ENCODE peak calls at places on chromosomes 3 and 15, in eight cellular contexts. E, X, M, T, Y, S, I and L are unnamed samples.

GRCh38 chr3:118882353-118882947 is 152.2 kb downstream of the IGSF11 start:
- DNase-seq in E (peak), X (no peak), M (peak), T (peak), Y (peak), S (peak), I (peak), L (peak)

GRCh38 chr15:88648357-88649214 is 9.8 kb downstream of the ISG20 start:
- DNase-seq in E (no peak), X (no peak), M (peak), T (peak), Y (peak), S (peak), I (no peak), L (no peak)

GRCh38 chr15:98684441-98684840 is 36.1 kb downstream of the IGF1R start:
- DNase-seq in E (no peak), X (peak), M (peak), T (no peak), Y (no peak), S (no peak), I (no peak), L (no peak)

GRCh38 chr3:138491971-138492370 is 57.6 kb downstream of the ESYT3 start:
- DNase-seq in E (no peak), X (no peak), M (no peak), T (no peak), Y (no peak), S (no peak), I (no peak), L (no peak)

GRCh38 chr3:53375019-53375418 is 27.7 kb upstream of the DCP1A start:
- DNase-seq in E (peak), X (no peak), M (peak), T (peak), Y (peak), S (no peak), I (peak), L (no peak)

GRCh38 chr3:141266797-141267555 is 35.4 kb downstream of the PXYLP1 start:
- DNase-seq in E (no peak), X (no peak), M (no peak), T (peak), Y (no peak), S (no peak), I (no peak), L (no peak)

GRCh38 chr3:111333642-111334041 is 208.4 kb upstream of the CD96 start:
- DNase-seq in E (no peak), X (no peak), M (peak), T (no peak), Y (no peak), S (no peak), I (no peak), L (no peak)

GRCh38 chr15:40190591-40190990 is 29.7 kb downstream of the BUB1B start:
- DNase-seq in E (peak), X (peak), M (peak), T (no peak), Y (no peak), S (no peak), I (peak), L (no peak)

GRCh38 chr3:156180077-156180476 is 59.7 kb downstream of the KCNAB1 start:
- DNase-seq in E (no peak), X (no peak), M (peak), T (no peak), Y (no peak), S (no peak), I (no peak), L (no peak)

GRCh38 chr15:60682115-60682514 is 203.2 kb upstream of the ICE2 start:
- DNase-seq in E (no peak), X (no peak), M (peak), T (no peak), Y (no peak), S (no peak), I (no peak), L (no peak)

GRCh38 chr3:69491980-69492379 is 106.1 kb upstream of the FRMD4B start:
- DNase-seq in E (no peak), X (no peak), M (no peak), T (no peak), Y (no peak), S (no peak), I (no peak), L (no peak)

GRCh38 chr15:65937476-65937875 is 68.2 kb downstream of the RAB11A start:
- DNase-seq in E (no peak), X (no peak), M (peak), T (no peak), Y (peak), S (no peak), I (no peak), L (no peak)

GRCh38 chr15:63449711-63450110 is 54.7 kb upstream of the USP3 start:
- DNase-seq in E (peak), X (no peak), M (no peak), T (peak), Y (no peak), S (no peak), I (no peak), L (no peak)

GRCh38 chr15:91975241-91975978 is 121.9 kb downstream of the SLCO3A1 start:
- DNase-seq in E (no peak), X (no peak), M (no peak), T (no peak), Y (no peak), S (no peak), I (no peak), L (no peak)

GRCh38 chr3:117928836-117929235 is 1105.8 kb downstream of the IGSF11 start:
- DNase-seq in E (no peak), X (no peak), M (no peak), T (no peak), Y (no peak), S (no peak), I (no peak), L (no peak)

GRCh38 chr15:86183765-86184491 is 104.3 kb downstream of the AGBL1 start:
- DNase-seq in E (no peak), X (no peak), M (no peak), T (no peak), Y (no peak), S (no peak), I (no peak), L (no peak)

GRCh38 chr15:86178845-86179244 is 99.2 kb downstream of the AGBL1 start:
- DNase-seq in E (peak), X (no peak), M (no peak), T (no peak), Y (no peak), S (no peak), I (no peak), L (no peak)
- TF ChIP-seq CTCF in E (no peak), X (no peak), M (no peak), T (no peak), Y (no peak), S (no peak), I (peak), L (no peak)

GRCh38 chr3:25462495-25462894 is 34.4 kb downstream of the RARB start:
- DNase-seq in E (no peak), X (no peak), M (no peak), T (no peak), Y (no peak), S (no peak), I (no peak), L (no peak)

GRCh38 chr3:25460751-25461150 is 32.7 kb downstream of the RARB start:
- DNase-seq in E (no peak), X (no peak), M (no peak), T (no peak), Y (no peak), S (no peak), I (no peak), L (peak)

GRCh38 chr3:25463850-25464418 is 35.9 kb downstream of the RARB start:
- DNase-seq in E (no peak), X (no peak), M (no peak), T (no peak), Y (no peak), S (no peak), I (no peak), L (no peak)

GRCh38 chr3:25465266-25465860 is 37.3 kb downstream of the RARB start:
- DNase-seq in E (no peak), X (no peak), M (no peak), T (no peak), Y (no peak), S (no peak), I (no peak), L (no peak)

DNA sequence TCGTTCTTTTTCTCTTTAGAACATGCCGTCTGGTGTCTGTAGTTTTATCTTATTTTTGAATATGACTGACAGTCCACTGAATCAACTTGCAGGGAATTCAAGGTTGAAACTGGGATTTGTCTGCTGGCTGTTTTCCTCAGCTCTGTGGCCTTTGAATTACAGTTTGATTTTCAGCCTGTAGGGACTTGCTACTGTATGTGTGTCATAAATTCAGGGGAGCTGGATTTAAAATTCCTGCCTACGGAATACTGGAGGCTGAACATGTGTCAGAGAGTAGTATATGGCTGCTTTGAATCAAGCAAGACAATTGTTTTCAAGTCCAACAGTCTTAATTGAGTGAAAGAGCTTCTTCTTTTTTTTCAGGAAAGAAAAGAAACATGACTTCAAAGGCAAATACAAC is 33.9 kb downstream of the RARB start:
- DNase-seq in E (no peak), X (no peak), M (no peak), T (no peak), Y (no peak), S (no peak), I (no peak), L (no peak)
- H3K4me3 ChIP-seq in E (no peak), X (no peak), M (no peak), T (no peak), Y (no peak), S (no peak), I (no peak), L (no peak)

DNA sequence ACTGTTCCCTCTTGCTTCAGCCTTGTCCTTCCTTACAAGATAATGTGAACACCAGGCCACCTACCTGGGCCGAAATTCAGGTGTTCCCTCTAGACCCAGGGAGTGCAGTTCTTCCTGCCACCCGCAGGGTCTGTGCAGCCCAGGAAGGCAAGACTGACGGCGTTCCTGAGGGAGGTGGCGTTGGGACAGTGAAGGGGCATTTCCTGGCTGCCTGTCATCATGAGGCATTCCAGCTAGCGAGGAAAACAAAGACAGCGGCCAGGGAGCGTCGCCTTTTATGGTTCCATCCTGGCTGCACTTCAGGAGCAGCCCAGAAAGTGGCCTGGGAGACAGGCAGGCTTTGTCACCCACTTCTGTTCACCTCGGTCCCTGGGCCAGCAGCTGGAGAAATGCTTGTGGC is 84.8 kb upstream of the WNT5A start:
- DNase-seq in E (no peak), X (no peak), M (no peak), T (peak), Y (peak), S (peak), I (no peak), L (no peak)
- TF ChIP-seq CTCF in E (no peak), X (no peak), M (no peak), T (no peak), Y (peak), S (peak), I (no peak), L (peak)

GRCh38 chr15:100111103-100112060 is 230.4 kb downstream of the ADAMTS17 start:
- DNase-seq in E (peak), X (no peak), M (peak), T (peak), Y (peak), S (peak), I (no peak), L (no peak)

GRCh38 chr15:100112636-100113305 is 229.0 kb downstream of the ADAMTS17 start:
- DNase-seq in E (no peak), X (no peak), M (no peak), T (no peak), Y (no peak), S (no peak), I (no peak), L (no peak)

GRCh38 chr15:100114100-100114499 is 227.7 kb downstream of the ADAMTS17 start:
- DNase-seq in E (no peak), X (no peak), M (peak), T (no peak), Y (peak), S (peak), I (no peak), L (no peak)

GRCh38 chr15:100113351-100114075 is 228.3 kb downstream of the ADAMTS17 start:
- DNase-seq in E (no peak), X (no peak), M (no peak), T (no peak), Y (no peak), S (peak), I (no peak), L (no peak)

GRCh38 chr15:100112061-100112420 is 229.7 kb downstream of the ADAMTS17 start:
- DNase-seq in E (no peak), X (no peak), M (no peak), T (no peak), Y (no peak), S (no peak), I (no peak), L (no peak)
- H3K4me3 ChIP-seq in E (no peak), X (no peak), M (no peak), T (no peak), Y (no peak), S (no peak), I (no peak), L (no peak)

DNA sequence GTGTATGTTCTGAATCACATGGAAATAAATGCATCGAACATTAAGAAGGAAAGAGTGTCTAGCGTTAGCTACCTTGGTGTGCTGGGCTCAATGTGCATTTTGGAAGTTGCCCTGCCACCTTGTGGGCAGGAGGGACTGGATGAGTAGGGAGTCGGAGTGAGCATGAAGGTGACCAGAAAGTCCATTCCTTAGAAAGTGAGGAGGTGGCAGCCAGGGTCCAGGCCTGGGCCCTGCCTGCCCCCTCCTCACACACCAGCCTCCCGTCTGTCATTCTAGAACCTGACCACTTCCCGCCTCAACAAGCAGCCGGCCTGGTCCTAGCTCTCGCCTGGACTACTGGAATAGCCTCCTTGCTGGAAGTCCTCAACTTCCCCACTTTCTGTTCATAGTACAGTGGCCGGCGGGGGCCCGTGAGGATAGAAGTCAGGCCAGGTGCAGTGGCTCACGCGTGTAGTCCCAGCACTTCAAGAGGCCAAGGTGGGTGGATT is 10.2 kb upstream of the GATA2 start:
- DNase-seq in E (peak), X (no peak), M (no peak), T (peak), Y (no peak), S (peak), I (no peak), L (no peak)
- TF ChIP-seq CTCF in E (peak), X (peak), M (peak), T (no peak), Y (no peak), S (peak), I (peak), L (no peak)

GRCh38 chr15:64647367-64647766 is 128.0 kb downstream of the RBPMS2 start:
- DNase-seq in E (no peak), X (no peak), M (no peak), T (no peak), Y (no peak), S (no peak), I (no peak), L (no peak)

GRCh38 chr15:64656508-64656907 is 118.9 kb downstream of the RBPMS2 start:
- DNase-seq in E (no peak), X (no peak), M (no peak), T (no peak), Y (no peak), S (no peak), I (no peak), L (no peak)

GRCh38 chr15:64653757-64654156 is 121.6 kb downstream of the RBPMS2 start:
- DNase-seq in E (peak), X (no peak), M (peak), T (no peak), Y (no peak), S (no peak), I (no peak), L (no peak)

GRCh38 chr15:64645995-64646394 is 129.4 kb downstream of the RBPMS2 start:
- DNase-seq in E (no peak), X (no peak), M (no peak), T (no peak), Y (no peak), S (no peak), I (no peak), L (no peak)

GRCh38 chr15:64651573-64652260 is 123.7 kb downstream of the RBPMS2 start:
- DNase-seq in E (no peak), X (no peak), M (peak), T (no peak), Y (no peak), S (no peak), I (no peak), L (peak)
- H3K4me3 ChIP-seq in E (no peak), X (no peak), M (no peak), T (no peak), Y (no peak), S (no peak), I (no peak), L (no peak)

DNA sequence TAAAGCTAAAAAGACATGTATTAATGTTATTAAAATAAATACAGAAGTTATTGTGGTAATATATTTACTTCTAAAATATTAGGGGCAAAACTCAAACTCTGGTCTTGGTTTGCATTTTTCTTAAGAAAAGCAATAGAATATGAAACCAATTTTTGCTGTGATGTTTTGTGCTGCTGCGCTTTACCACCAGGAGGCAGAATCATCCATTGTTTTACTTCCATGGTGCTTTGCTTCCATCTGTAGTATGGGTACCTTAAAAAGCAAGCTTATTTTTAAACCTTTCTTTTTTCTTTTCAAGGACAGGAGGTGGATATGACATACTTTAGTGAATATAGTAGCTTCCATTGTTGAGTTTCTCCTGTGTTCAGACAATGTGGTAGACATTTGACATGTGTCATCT is 46.6 kb upstream of the MRPL3 start:
- DNase-seq in E (peak), X (no peak), M (no peak), T (no peak), Y (no peak), S (no peak), I (peak), L (peak)
- TF ChIP-seq CTCF in E (peak), X (peak), M (peak), T (no peak), Y (no peak), S (peak), I (peak), L (peak)